ENCODE peak calls at places on chromosome 6, in five cellular contexts. Q is breast epithelium, T is lower leg skin, M is psoas muscle, S is adrenal gland. V is an unnamed sample.

GRCh38 chr6:157436200-157436943 is 55.4 kb downstream of the ZDHHC14 start:
- DNase-seq in Q (no peak), T (no peak), M (no peak), S (no peak), V (no peak)

GRCh38 chr6:151242420-151242841 is 2.7 kb downstream of the AKAP12 start:
- DNase-seq in Q (no peak), T (no peak), M (no peak), S (no peak), V (no peak)

GRCh38 chr6:46338098-46338497 is 153.2 kb downstream of the RCAN2 start:
- DNase-seq in Q (no peak), T (no peak), M (no peak), S (no peak), V (no peak)

GRCh38 chr6:87172292-87172691 is 16.9 kb downstream of the ZNF292 start:
- DNase-seq in Q (no peak), T (no peak), M (no peak), S (no peak), V (no peak)

GRCh38 chr6:113744886-113745285 is 112.3 kb upstream of the MARCKS start:
- DNase-seq in Q (no peak), T (no peak), M (no peak), S (no peak), V (no peak)

GRCh38 chr6:117938324-117938995 is 31.4 kb downstream of the SLC35F1 start:
- DNase-seq in Q (no peak), T (no peak), M (no peak), S (peak; percentile 24), V (no peak)

GRCh38 chr6:36443951-36444428 is 1.2 kb downstream of the KCTD20 start:
- DNase-seq in Q (no peak), T (no peak), M (no peak), S (no peak), V (no peak)

GRCh38 chr6:36858407-36858981 is 16.1 kb downstream of the PPIL1 start:
- DNase-seq in Q (peak; percentile 50), T (no peak), M (no peak), S (peak; percentile 90), V (no peak)

GRCh38 chr6:8187209-8187608 is 84.9 kb upstream of the EEF1E1 start:
- DNase-seq in Q (no peak), T (no peak), M (no peak), S (no peak), V (no peak)

GRCh38 chr6:144346719-144347446 is 61.7 kb downstream of the UTRN start:
- DNase-seq in Q (no peak), T (no peak), M (no peak), S (peak; percentile 69), V (no peak)

GRCh38 chr6:139877828-139878405 is 503.5 kb upstream of the CITED2 start:
- DNase-seq in Q (no peak), T (no peak), M (no peak), S (no peak), V (no peak)

GRCh38 chr6:117449549-117450439 is 24.1 kb upstream of the ROS1 start:
- DNase-seq in Q (no peak), T (peak; percentile 28), M (no peak), S (peak; percentile 30), V (no peak)

GRCh38 chr6:42368156-42368555 is 83.6 kb downstream of the TRERF1 start:
- DNase-seq in Q (no peak), T (no peak), M (no peak), S (no peak), V (no peak)

GRCh38 chr6:25223421-25224052 is 55.6 kb upstream of the CARMIL1 start:
- DNase-seq in Q (no peak), T (peak; percentile 55), M (peak; percentile 68), S (peak; percentile 59), V (peak; percentile 28)

GRCh38 chr6:111606620-111607115 is 990 bp upstream of the TRAF3IP2 start:
- DNase-seq in Q (no peak), T (no peak), M (no peak), S (no peak), V (no peak)

GRCh38 chr6:156699017-156699421 is 78.2 kb upstream of the ARID1B start:
- DNase-seq in Q (no peak), T (no peak), M (no peak), S (no peak), V (no peak)

GRCh38 chr6:53172468-53172803 is 23.8 kb upstream of the GCM1 start:
- DNase-seq in Q (no peak), T (no peak), M (no peak), S (no peak), V (no peak)

GRCh38 chr6:152151930-152152329 is 344.4 kb downstream of the ESR1 start:
- DNase-seq in Q (no peak), T (no peak), M (no peak), S (no peak), V (no peak)

GRCh38 chr6:72669324-72669723 is 47.5 kb downstream of the KCNQ5 start:
- DNase-seq in Q (no peak), T (no peak), M (no peak), S (no peak), V (no peak)

GRCh38 chr6:48080227-48081009 is 30.6 kb downstream of the PTCHD4 start:
- DNase-seq in Q (no peak), T (no peak), M (no peak), S (no peak), V (no peak)

GRCh38 chr6:14038636-14039035 is 78.9 kb upstream of the CD83 start:
- DNase-seq in Q (no peak), T (no peak), M (no peak), S (no peak), V (no peak)

GRCh38 chr6:84177253-84177652 is 50.2 kb downstream of the CEP162 start:
- DNase-seq in Q (no peak), T (no peak), M (no peak), S (no peak), V (no peak)

GRCh38 chr6:44207966-44208365 is 8.8 kb upstream of the MYMX start:
- DNase-seq in Q (no peak), T (no peak), M (no peak), S (no peak), V (no peak)

GRCh38 chr6:156869986-156870398 is 92.8 kb downstream of the ARID1B start:
- DNase-seq in Q (no peak), T (no peak), M (no peak), S (no peak), V (no peak)

GRCh38 chr6:131009790-131010189 is 53.3 kb downstream of the EPB41L2 start:
- DNase-seq in Q (no peak), T (no peak), M (no peak), S (no peak), V (no peak)

GRCh38 chr6:95091823-95092436 is 485.4 kb upstream of the MANEA start:
- DNase-seq in Q (no peak), T (no peak), M (no peak), S (no peak), V (no peak)

GRCh38 chr6:105484238-105485161 is 81.6 kb upstream of the PREP start:
- DNase-seq in Q (no peak), T (no peak), M (no peak), S (no peak), V (no peak)

GRCh38 chr6:22290045-22290444 is 6.8 kb downstream of the PRL start:
- DNase-seq in Q (no peak), T (no peak), M (no peak), S (no peak), V (no peak)

GRCh38 chr6:83511901-83512681 is at the start of gene PRSS35:
- DNase-seq in Q (no peak), T (no peak), M (peak; percentile 58), S (peak; percentile 66), V (no peak)

GRCh38 chr6:162313922-162314660 is 413.5 kb downstream of the PRKN start:
- DNase-seq in Q (no peak), T (no peak), M (no peak), S (no peak), V (no peak)

GRCh38 chr6:121482751-121483150 is 47.3 kb downstream of the GJA1 start:
- DNase-seq in Q (no peak), T (no peak), M (no peak), S (no peak), V (no peak)

GRCh38 chr6:131640576-131640975 is 3.5 kb downstream of the ENPP3 start:
- DNase-seq in Q (no peak), T (no peak), M (no peak), S (no peak), V (no peak)

GRCh38 chr6:45946352-45946751 is 69.3 kb downstream of the CLIC5 start:
- DNase-seq in Q (no peak), T (no peak), M (no peak), S (peak; percentile 26), V (no peak)

GRCh38 chr6:123527406-123527805 is 109.3 kb downstream of the TRDN start:
- DNase-seq in Q (no peak), T (no peak), M (no peak), S (no peak), V (no peak)

GRCh38 chr6:43579171-43579570 is 3.2 kb downstream of the POLH start:
- DNase-seq in Q (no peak), T (no peak), M (no peak), S (no peak), V (no peak)

GRCh38 chr6:73389854-73390253 is 4.8 kb upstream of the DDX43 start:
- DNase-seq in Q (no peak), T (no peak), M (no peak), S (no peak), V (no peak)

GRCh38 chr6:163340201-163340887 is 74.2 kb upstream of the QKI start:
- DNase-seq in Q (no peak), T (no peak), M (no peak), S (no peak), V (no peak)
- TF ChIP-seq CTCF in Q (no peak), T (no peak), M (peak; percentile 18), S (no peak), V (no peak)

DNA sequence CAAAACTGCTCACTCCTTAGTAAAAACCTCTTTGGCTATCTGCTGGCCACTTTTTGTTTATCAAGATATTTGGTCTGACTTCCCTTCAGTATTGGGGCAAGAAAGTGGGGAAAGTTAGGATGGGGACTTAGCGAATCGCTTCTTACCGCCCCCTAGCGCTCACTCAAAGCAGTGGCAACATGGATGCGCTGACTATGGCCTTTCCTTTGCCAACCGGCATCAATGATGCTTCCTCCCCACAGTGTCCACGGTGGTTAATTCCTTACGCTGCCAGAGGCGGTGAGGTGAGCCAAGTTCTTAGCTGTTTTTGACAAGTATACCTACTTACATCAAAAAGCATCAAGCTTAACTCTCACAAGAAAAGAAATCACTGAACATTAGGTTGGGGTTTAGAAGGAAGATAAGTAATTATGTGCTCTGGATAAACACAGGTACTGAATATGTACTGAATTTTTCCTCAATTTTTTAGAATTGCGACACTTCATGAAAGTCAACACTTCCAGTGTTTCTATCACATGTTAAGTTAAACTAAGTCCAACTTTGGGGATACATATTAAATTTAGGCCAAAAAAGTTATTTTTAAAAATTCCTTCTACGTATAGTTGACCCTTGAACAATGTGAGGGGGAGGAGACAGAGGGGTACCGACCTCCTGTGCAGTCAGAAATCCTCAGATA is 86.7 kb downstream of the GMDS start:
- DNase-seq in Q (no peak), T (no peak), M (no peak), S (peak; percentile 18), V (no peak)
- TF ChIP-seq CTCF in Q (no peak), T (no peak), M (no peak), S (no peak), V (no peak)

GRCh38 chr6:28985396-28986164 is 19.5 kb downstream of the ZNF311 start:
- DNase-seq in Q (peak; percentile 92), T (peak; percentile 85), M (peak; percentile 81), S (peak; percentile 91), V (no peak)

GRCh38 chr6:28983838-28984237 is 21.3 kb downstream of the ZNF311 start:
- DNase-seq in Q (no peak), T (no peak), M (no peak), S (no peak), V (no peak)

GRCh38 chr6:28988536-28989415 is 16.3 kb downstream of the ZNF311 start:
- DNase-seq in Q (no peak), T (no peak), M (peak; percentile 75), S (peak; percentile 36), V (peak; percentile 53)
- TF ChIP-seq CTCF in Q (no peak), T (no peak), M (no peak), S (no peak), V (no peak)

GRCh38 chr6:5475779-5476178 is 214.5 kb downstream of the FARS2 start:
- DNase-seq in Q (no peak), T (no peak), M (no peak), S (no peak), V (no peak)
- TF ChIP-seq CTCF in Q (no peak), T (no peak), M (no peak), S (no peak), V (no peak)